ENCODE peak calls at places on chromosomes 4 and X, in seven cellular contexts. One of them, this sample, is unnamed.
A peak's percentile ranks its signal among the peaks of the same experiment; 100 is the strongest.

GRCh38 chr4:184536881-184537248 is 62.5 kb upstream of the IRF2 start:
- DNase-seq in pancreas: no peak
- DNase-seq in effector memory CD4-positive, alpha-beta T cell: no peak
- DNase-seq in breast epithelium: no peak
- DNase-seq in aorta: no peak
- DNase-seq in left ventricle myocardium inferior: no peak
- DNase-seq in bronchial epithelial cell: no peak
- DNase-seq in this sample: no peak

GRCh38 chr4:20395160-20395773 is 143.6 kb downstream of the SLIT2 start:
- DNase-seq in pancreas: peak; percentile 21
- DNase-seq in effector memory CD4-positive, alpha-beta T cell: peak; percentile 0
- DNase-seq in breast epithelium: no peak
- DNase-seq in aorta: no peak
- DNase-seq in left ventricle myocardium inferior: no peak
- DNase-seq in bronchial epithelial cell: peak; percentile 62
- DNase-seq in this sample: no peak

GRCh38 chr4:106601519-106601918 is 232.9 kb upstream of the GIMD1 start:
- DNase-seq in pancreas: no peak
- DNase-seq in effector memory CD4-positive, alpha-beta T cell: no peak
- DNase-seq in breast epithelium: no peak
- DNase-seq in aorta: no peak
- DNase-seq in left ventricle myocardium inferior: no peak
- DNase-seq in bronchial epithelial cell: no peak
- DNase-seq in this sample: no peak

GRCh38 chr4:188714907-188715306 is 575.7 kb downstream of the TRIML1 start:
- DNase-seq in pancreas: no peak
- DNase-seq in effector memory CD4-positive, alpha-beta T cell: no peak
- DNase-seq in breast epithelium: no peak
- DNase-seq in aorta: no peak
- DNase-seq in left ventricle myocardium inferior: no peak
- DNase-seq in bronchial epithelial cell: peak; percentile 10
- DNase-seq in this sample: no peak

GRCh38 chr4:91092398-91092955 is 965.3 kb downstream of the CCSER1 start:
- DNase-seq in pancreas: no peak
- DNase-seq in effector memory CD4-positive, alpha-beta T cell: no peak
- DNase-seq in breast epithelium: no peak
- DNase-seq in aorta: no peak
- DNase-seq in left ventricle myocardium inferior: no peak
- DNase-seq in bronchial epithelial cell: peak; percentile 73
- DNase-seq in this sample: no peak

GRCh38 chr4:11409632-11410031 is 19.1 kb downstream of the HS3ST1 start:
- DNase-seq in pancreas: no peak
- DNase-seq in effector memory CD4-positive, alpha-beta T cell: no peak
- DNase-seq in breast epithelium: no peak
- DNase-seq in aorta: no peak
- DNase-seq in left ventricle myocardium inferior: no peak
- DNase-seq in bronchial epithelial cell: no peak
- DNase-seq in this sample: no peak

GRCh38 chr4:23333946-23334878 is 555.6 kb downstream of the PPARGC1A start:
- DNase-seq in pancreas: no peak
- DNase-seq in effector memory CD4-positive, alpha-beta T cell: peak; percentile 9
- DNase-seq in breast epithelium: no peak
- DNase-seq in aorta: no peak
- DNase-seq in left ventricle myocardium inferior: no peak
- DNase-seq in bronchial epithelial cell: peak; percentile 95
- DNase-seq in this sample: no peak

GRCh38 chrX:121389976-121390709 is 342.7 kb downstream of the GLUD2 start:
- DNase-seq in pancreas: no peak
- DNase-seq in effector memory CD4-positive, alpha-beta T cell: no peak
- DNase-seq in breast epithelium: no peak
- DNase-seq in aorta: no peak
- DNase-seq in left ventricle myocardium inferior: no peak
- DNase-seq in bronchial epithelial cell: peak; percentile 0
- DNase-seq in this sample: no peak

GRCh38 chrX:49876750-49877149 is 2.5 kb upstream of the USP27X start:
- DNase-seq in pancreas: peak; percentile 19
- DNase-seq in effector memory CD4-positive, alpha-beta T cell: no peak
- DNase-seq in breast epithelium: no peak
- DNase-seq in aorta: no peak
- DNase-seq in left ventricle myocardium inferior: no peak
- DNase-seq in bronchial epithelial cell: peak; percentile 31
- DNase-seq in this sample: no peak

GRCh38 chr4:61044837-61045236 is 155.3 kb upstream of the ADGRL3 start:
- DNase-seq in pancreas: no peak
- DNase-seq in effector memory CD4-positive, alpha-beta T cell: no peak
- DNase-seq in breast epithelium: no peak
- DNase-seq in aorta: no peak
- DNase-seq in left ventricle myocardium inferior: no peak
- DNase-seq in bronchial epithelial cell: no peak
- DNase-seq in this sample: no peak

GRCh38 chr4:145679520-145679919 is 426 bp upstream of the C4orf51 start:
- DNase-seq in pancreas: peak; percentile 37
- DNase-seq in effector memory CD4-positive, alpha-beta T cell: no peak
- DNase-seq in breast epithelium: no peak
- DNase-seq in aorta: peak; percentile 60
- DNase-seq in left ventricle myocardium inferior: peak; percentile 24
- DNase-seq in bronchial epithelial cell: peak; percentile 84
- DNase-seq in this sample: no peak

GRCh38 chr4:2359591-2360390 is 58.7 kb downstream of the ZFYVE28 start:
- DNase-seq in pancreas: no peak
- DNase-seq in effector memory CD4-positive, alpha-beta T cell: no peak
- DNase-seq in breast epithelium: peak; percentile 35
- DNase-seq in aorta: no peak
- DNase-seq in left ventricle myocardium inferior: no peak
- DNase-seq in bronchial epithelial cell: no peak
- DNase-seq in this sample: no peak

GRCh38 chrX:65697915-65698796 is 30.7 kb downstream of the MSN start:
- DNase-seq in pancreas: no peak
- DNase-seq in effector memory CD4-positive, alpha-beta T cell: peak; percentile 49
- DNase-seq in breast epithelium: no peak
- DNase-seq in aorta: peak; percentile 68
- DNase-seq in left ventricle myocardium inferior: peak; percentile 44
- DNase-seq in bronchial epithelial cell: no peak
- DNase-seq in this sample: peak; percentile 76

GRCh38 chr4:153083447-153083921 is 120.8 kb upstream of the TRIM2 start:
- DNase-seq in pancreas: peak; percentile 71
- DNase-seq in effector memory CD4-positive, alpha-beta T cell: peak; percentile 22
- DNase-seq in breast epithelium: no peak
- DNase-seq in aorta: no peak
- DNase-seq in left ventricle myocardium inferior: no peak
- DNase-seq in bronchial epithelial cell: peak; percentile 82
- DNase-seq in this sample: no peak

GRCh38 chrX:140572724-140573123 is 67.9 kb upstream of the SOX3 start:
- DNase-seq in pancreas: peak; percentile 38
- DNase-seq in effector memory CD4-positive, alpha-beta T cell: no peak
- DNase-seq in breast epithelium: no peak
- DNase-seq in aorta: no peak
- DNase-seq in left ventricle myocardium inferior: no peak
- DNase-seq in bronchial epithelial cell: peak; percentile 26
- DNase-seq in this sample: no peak

GRCh38 chr4:138512766-138513165 is 270.6 kb upstream of the SLC7A11 start:
- DNase-seq in pancreas: no peak
- DNase-seq in effector memory CD4-positive, alpha-beta T cell: no peak
- DNase-seq in breast epithelium: no peak
- DNase-seq in aorta: no peak
- DNase-seq in left ventricle myocardium inferior: no peak
- DNase-seq in bronchial epithelial cell: no peak
- DNase-seq in this sample: no peak

GRCh38 chr4:100736651-100737450 is 219.0 kb upstream of the EMCN start:
- DNase-seq in pancreas: no peak
- DNase-seq in effector memory CD4-positive, alpha-beta T cell: no peak
- DNase-seq in breast epithelium: no peak
- DNase-seq in aorta: no peak
- DNase-seq in left ventricle myocardium inferior: no peak
- DNase-seq in bronchial epithelial cell: peak; percentile 93
- DNase-seq in this sample: no peak

GRCh38 chr4:120130786-120131185 is 64.1 kb upstream of the MAD2L1 start:
- DNase-seq in pancreas: no peak
- DNase-seq in effector memory CD4-positive, alpha-beta T cell: no peak
- DNase-seq in breast epithelium: no peak
- DNase-seq in aorta: no peak
- DNase-seq in left ventricle myocardium inferior: no peak
- DNase-seq in bronchial epithelial cell: no peak
- DNase-seq in this sample: no peak

GRCh38 chr4:78510108-78510507 is 41.5 kb upstream of the ANXA3 start:
- DNase-seq in pancreas: no peak
- DNase-seq in effector memory CD4-positive, alpha-beta T cell: no peak
- DNase-seq in breast epithelium: no peak
- DNase-seq in aorta: no peak
- DNase-seq in left ventricle myocardium inferior: no peak
- DNase-seq in bronchial epithelial cell: no peak
- DNase-seq in this sample: no peak
- H3K36me3 ChIP-seq in pancreas: no peaks in the 10 kb centered on the region
- H3K36me3 ChIP-seq in effector memory CD4-positive, alpha-beta T cell: no peaks in the 10 kb centered on the region
- H3K36me3 ChIP-seq in breast epithelium: no peaks in the 10 kb centered on the region
- H3K36me3 ChIP-seq in aorta: no peaks in the 10 kb centered on the region
- H3K36me3 ChIP-seq in left ventricle myocardium inferior: no peaks in the 10 kb centered on the region
- H3K36me3 ChIP-seq in bronchial epithelial cell: no peaks in the 10 kb centered on the region
- H3K36me3 ChIP-seq in this sample: no peaks in the 10 kb centered on the region

GRCh38 chrX:42955349-42955748 is 177.4 kb upstream of the PPP1R2C start:
- DNase-seq in pancreas: no peak
- DNase-seq in effector memory CD4-positive, alpha-beta T cell: no peak
- DNase-seq in breast epithelium: no peak
- DNase-seq in aorta: no peak
- DNase-seq in left ventricle myocardium inferior: no peak
- DNase-seq in bronchial epithelial cell: no peak
- DNase-seq in this sample: no peak
- H3K36me3 ChIP-seq in pancreas: no peaks in the 10 kb centered on the region
- H3K36me3 ChIP-seq in effector memory CD4-positive, alpha-beta T cell: no peaks in the 10 kb centered on the region
- H3K36me3 ChIP-seq in breast epithelium: no peaks in the 10 kb centered on the region
- H3K36me3 ChIP-seq in aorta: no peaks in the 10 kb centered on the region
- H3K36me3 ChIP-seq in left ventricle myocardium inferior: no peaks in the 10 kb centered on the region
- H3K36me3 ChIP-seq in bronchial epithelial cell: no peaks in the 10 kb centered on the region
- H3K36me3 ChIP-seq in this sample: no peaks in the 10 kb centered on the region

DNA sequence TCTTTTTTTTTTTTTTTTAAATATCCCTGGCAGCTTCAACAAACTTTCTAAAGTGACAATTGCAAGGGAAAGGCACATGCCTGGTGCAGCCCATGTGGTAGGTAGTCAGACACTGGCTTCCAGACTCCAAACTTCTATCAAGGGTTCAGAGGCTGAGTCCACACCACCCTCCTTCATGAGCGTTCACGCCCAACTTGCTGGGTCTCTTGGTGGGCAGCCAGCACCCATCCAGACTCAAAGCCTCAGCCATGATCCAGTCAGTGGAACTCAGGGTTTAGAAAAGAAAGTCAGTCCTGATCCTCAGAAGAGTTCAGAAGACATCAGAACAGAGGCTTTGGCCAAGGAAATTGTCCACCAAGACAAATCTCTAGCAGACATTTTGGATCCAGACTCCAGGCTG is 141.5 kb downstream of the SOWAHB start:
- DNase-seq in pancreas: no peak
- DNase-seq in effector memory CD4-positive, alpha-beta T cell: no peak
- DNase-seq in breast epithelium: no peak
- DNase-seq in aorta: no peak
- DNase-seq in left ventricle myocardium inferior: no peak
- DNase-seq in bronchial epithelial cell: no peak
- DNase-seq in this sample: no peak
- H3K36me3 ChIP-seq in pancreas: no peaks in the 10 kb centered on the region
- H3K36me3 ChIP-seq in effector memory CD4-positive, alpha-beta T cell: no peaks in the 10 kb centered on the region
- H3K36me3 ChIP-seq in breast epithelium: peaks cover 12% of the 10 kb centered on the region
- H3K36me3 ChIP-seq in aorta: peaks cover 10% of the 10 kb centered on the region
- H3K36me3 ChIP-seq in left ventricle myocardium inferior: peaks cover 7% of the 10 kb centered on the region
- H3K36me3 ChIP-seq in bronchial epithelial cell: peaks cover 2% of the 10 kb centered on the region
- H3K36me3 ChIP-seq in this sample: peaks cover 24% of the 10 kb centered on the region

DNA sequence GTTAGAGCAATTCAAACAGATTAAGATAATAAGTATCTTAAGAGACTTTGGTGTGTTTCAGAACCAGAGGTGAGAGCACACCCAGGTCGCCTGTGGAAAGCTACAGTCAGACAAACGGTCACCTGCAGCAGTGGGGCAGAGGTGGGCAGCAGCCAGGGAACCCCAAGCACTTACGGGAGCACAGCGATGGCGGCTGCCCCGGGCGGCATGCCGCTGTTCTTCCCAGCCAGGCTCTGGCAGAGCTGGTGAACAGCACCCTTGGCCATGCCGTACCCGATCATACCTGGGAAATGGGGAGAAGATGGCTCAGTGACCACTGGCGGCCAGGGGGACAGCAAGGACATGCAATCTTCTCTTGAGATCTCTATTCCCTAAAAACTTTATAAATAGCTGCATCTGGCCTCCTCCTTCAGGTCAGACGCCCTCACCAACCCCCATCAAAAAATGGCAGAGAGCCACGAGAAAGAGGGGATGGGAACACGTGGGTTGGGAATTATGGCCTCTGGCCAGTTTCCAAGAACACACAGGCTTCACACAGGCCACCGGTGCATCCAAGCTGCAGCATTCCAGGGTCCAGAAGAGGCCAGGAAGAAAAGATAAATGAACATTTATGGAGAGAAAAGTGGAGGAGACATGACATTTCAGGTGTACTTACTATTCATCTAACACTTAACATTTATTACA is 19.7 kb downstream of the QDPR start:
- DNase-seq in pancreas: no peak
- DNase-seq in effector memory CD4-positive, alpha-beta T cell: no peak
- DNase-seq in breast epithelium: no peak
- DNase-seq in aorta: no peak
- DNase-seq in left ventricle myocardium inferior: no peak
- DNase-seq in bronchial epithelial cell: no peak
- DNase-seq in this sample: no peak
- H3K36me3 ChIP-seq in pancreas: peaks cover 4% of the 10 kb centered on the region
- H3K36me3 ChIP-seq in effector memory CD4-positive, alpha-beta T cell: peaks cover 51% of the 10 kb centered on the region
- H3K36me3 ChIP-seq in breast epithelium: no peaks in the 10 kb centered on the region
- H3K36me3 ChIP-seq in aorta: peaks cover 10% of the 10 kb centered on the region
- H3K36me3 ChIP-seq in left ventricle myocardium inferior: peaks cover 59% of the 10 kb centered on the region
- H3K36me3 ChIP-seq in bronchial epithelial cell: peaks cover 8% of the 10 kb centered on the region
- H3K36me3 ChIP-seq in this sample: peaks cover 62% of the 10 kb centered on the region

GRCh38 chr4:108622022-108622421 is 1.6 kb downstream of the RPL34 start:
- DNase-seq in pancreas: no peak
- DNase-seq in effector memory CD4-positive, alpha-beta T cell: no peak
- DNase-seq in breast epithelium: no peak
- DNase-seq in aorta: no peak
- DNase-seq in left ventricle myocardium inferior: no peak
- DNase-seq in bronchial epithelial cell: no peak
- DNase-seq in this sample: no peak

GRCh38 chr4:108620933-108621905 is 843 bp downstream of the RPL34 start:
- DNase-seq in pancreas: no peak
- DNase-seq in effector memory CD4-positive, alpha-beta T cell: no peak
- DNase-seq in breast epithelium: no peak
- DNase-seq in aorta: no peak
- DNase-seq in left ventricle myocardium inferior: no peak
- DNase-seq in bronchial epithelial cell: peak; percentile 10
- DNase-seq in this sample: no peak

GRCh38 chr4:108620101-108620932 is at the start of gene RPL34:
- DNase-seq in pancreas: peak; percentile 95
- DNase-seq in effector memory CD4-positive, alpha-beta T cell: peak; percentile 97
- DNase-seq in breast epithelium: peak; percentile 92
- DNase-seq in aorta: peak; percentile 98
- DNase-seq in left ventricle myocardium inferior: peak; percentile 95
- DNase-seq in bronchial epithelial cell: peak; percentile 97
- DNase-seq in this sample: peak; percentile 98

GRCh38 chr4:108624263-108625056 is 4.1 kb downstream of the RPL34 start:
- DNase-seq in pancreas: no peak
- DNase-seq in effector memory CD4-positive, alpha-beta T cell: no peak
- DNase-seq in breast epithelium: no peak
- DNase-seq in aorta: no peak
- DNase-seq in left ventricle myocardium inferior: no peak
- DNase-seq in bronchial epithelial cell: no peak
- DNase-seq in this sample: no peak

DNA sequence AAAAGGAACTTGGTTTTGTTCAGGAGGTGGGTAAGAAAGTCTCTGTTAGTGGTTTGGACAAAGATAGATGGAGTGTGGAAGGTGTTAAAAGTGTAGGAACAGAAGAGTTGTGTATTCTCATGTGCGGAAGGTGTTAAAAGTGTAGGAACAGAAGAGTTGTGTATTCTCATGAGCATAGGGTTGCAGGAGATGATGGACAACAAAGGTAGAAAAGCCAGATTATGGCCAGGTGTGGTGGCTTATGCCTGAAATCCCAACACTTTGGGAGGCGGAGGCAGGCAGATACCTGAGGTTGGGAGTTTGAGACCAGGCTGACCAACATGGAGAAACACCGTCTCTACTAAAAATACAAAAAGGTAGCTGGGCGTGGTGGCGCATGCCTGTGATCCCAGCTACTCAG is 2.5 kb downstream of the RPL34 start:
- DNase-seq in pancreas: no peak
- DNase-seq in effector memory CD4-positive, alpha-beta T cell: no peak
- DNase-seq in breast epithelium: no peak
- DNase-seq in aorta: no peak
- DNase-seq in left ventricle myocardium inferior: no peak
- DNase-seq in bronchial epithelial cell: no peak
- DNase-seq in this sample: no peak
- H3K36me3 ChIP-seq in pancreas: peaks cover 3% of the 10 kb centered on the region
- H3K36me3 ChIP-seq in effector memory CD4-positive, alpha-beta T cell: peaks cover 52% of the 10 kb centered on the region
- H3K36me3 ChIP-seq in breast epithelium: no peaks in the 10 kb centered on the region
- H3K36me3 ChIP-seq in aorta: peaks cover 6% of the 10 kb centered on the region
- H3K36me3 ChIP-seq in left ventricle myocardium inferior: peaks cover 60% of the 10 kb centered on the region
- H3K36me3 ChIP-seq in bronchial epithelial cell: peaks cover 28% of the 10 kb centered on the region
- H3K36me3 ChIP-seq in this sample: peaks cover 61% of the 10 kb centered on the region

This sample was measured in left lung.